ENCODE peak calls at places on chromosomes 1 and 21, in six cellular contexts. F, X, Q, G, J and A are unnamed samples.

GRCh38 chr1:99282536-99282935 is 18.2 kb downstream of the PLPPR4 start:
- DNase-seq in F (no peak), X (no peak), Q (no peak), G (no peak), J (no peak), A (no peak)

GRCh38 chr1:93681095-93681548 is 515 bp downstream of the BCAR3 start:
- DNase-seq in F (peak; percentile 37), X (no peak), Q (peak; percentile 29), G (no peak), J (no peak), A (no peak)

GRCh38 chr1:30354410-30354809 is 369.0 kb downstream of the MATN1 start:
- DNase-seq in F (no peak), X (no peak), Q (no peak), G (no peak), J (no peak), A (no peak)

GRCh38 chr1:219724440-219724839 is 111.5 kb upstream of the ZC3H11B start:
- DNase-seq in F (no peak), X (no peak), Q (no peak), G (no peak), J (no peak), A (no peak)

GRCh38 chr1:39470040-39470439 is 21.4 kb upstream of the BMP8A start:
- DNase-seq in F (no peak), X (no peak), Q (no peak), G (no peak), J (no peak), A (no peak)

GRCh38 chr1:234893725-234894630 is 234.7 kb downstream of the TOMM20 start:
- DNase-seq in F (peak; percentile 87), X (peak; percentile 49), Q (no peak), G (no peak), J (no peak), A (no peak)

GRCh38 chr1:165824269-165824643 is 3.2 kb upstream of the UCK2 start:
- DNase-seq in F (peak; percentile 60), X (no peak), Q (no peak), G (no peak), J (no peak), A (no peak)

GRCh38 chr1:3409737-3410434 is 44.6 kb upstream of the ARHGEF16 start:
- DNase-seq in F (peak; percentile 52), X (peak; percentile 56), Q (peak; percentile 39), G (no peak), J (no peak), A (no peak)

GRCh38 chr1:72357411-72357810 is 75.1 kb upstream of the NEGR1 start:
- DNase-seq in F (peak; percentile 81), X (peak; percentile 96), Q (no peak), G (no peak), J (no peak), A (no peak)

GRCh38 chr1:202656951-202657646 is 53.2 kb downstream of the SYT2 start:
- DNase-seq in F (peak; percentile 31), X (peak; percentile 61), Q (no peak), G (no peak), J (no peak), A (no peak)
- TF ChIP-seq CTCF in F (no peak), X (peak; percentile 26), Q (no peak), G (no peak), J (peak; percentile 19), A (no peak)

GRCh38 chr1:204529371-204529895 is 13.2 kb downstream of the MDM4 start:
- DNase-seq in F (no peak), X (no peak), Q (no peak), G (no peak), J (no peak), A (no peak)
- TF ChIP-seq CTCF in F (no peak), X (no peak), Q (no peak), G (no peak), J (no peak), A (no peak)

GRCh38 chr1:228150021-228150457 is 309 bp downstream of the GJC2 start:
- DNase-seq in F (no peak), X (no peak), Q (no peak), G (no peak), J (no peak), A (peak; percentile 12)

GRCh38 chr1:228151526-228151925 is 1.8 kb downstream of the GJC2 start:
- DNase-seq in F (no peak), X (no peak), Q (no peak), G (no peak), J (no peak), A (no peak)

GRCh38 chr1:228151170-228151513 is 1.4 kb downstream of the GJC2 start:
- DNase-seq in F (no peak), X (no peak), Q (no peak), G (no peak), J (no peak), A (no peak)

GRCh38 chr1:228149341-228150020 is at the start of gene GJC2:
- DNase-seq in F (peak; percentile 26), X (peak; percentile 71), Q (no peak), G (no peak), J (no peak), A (no peak)

DNA sequence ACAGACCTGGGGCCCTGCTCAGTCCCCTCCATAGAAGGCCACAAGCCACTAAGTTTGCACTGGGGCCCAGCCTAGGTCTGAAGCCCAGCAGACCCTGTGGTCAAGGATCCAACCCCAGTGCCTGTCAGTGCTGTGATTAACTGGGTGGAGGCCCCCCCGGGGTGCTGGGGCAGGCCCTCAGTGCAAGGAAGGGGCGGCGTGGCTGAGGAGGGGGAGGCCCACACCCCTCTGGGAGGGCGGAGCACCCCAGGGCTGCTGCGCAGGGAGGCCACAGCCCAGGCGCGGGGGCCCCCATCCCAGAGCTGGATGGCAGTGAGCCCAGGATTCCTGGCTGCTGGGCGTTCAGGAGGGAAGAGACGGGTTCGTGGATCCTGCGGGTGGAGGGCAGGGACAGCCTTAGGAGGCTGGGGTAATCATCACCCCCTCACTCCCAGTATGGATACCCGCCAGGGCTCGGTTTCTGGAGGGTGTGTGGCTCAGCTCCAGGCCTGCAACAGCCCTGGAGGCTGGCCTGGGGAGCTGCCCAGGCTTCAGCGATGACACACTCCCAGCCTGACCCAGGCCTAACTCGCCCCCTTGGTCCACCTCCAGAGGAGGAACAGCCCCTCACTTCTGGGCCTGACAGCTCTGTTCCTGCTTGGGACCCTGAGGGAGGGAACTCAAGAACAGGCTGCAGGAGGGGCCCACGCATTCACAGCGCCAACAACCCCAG is 884 bp downstream of the GJC2 start:
- DNase-seq in F (peak; percentile 55), X (peak; percentile 67), Q (peak; percentile 73), G (no peak), J (no peak), A (peak; percentile 14)
- TF ChIP-seq CTCF in F (no peak), X (no peak), Q (no peak), G (no peak), J (no peak), A (no peak)

GRCh38 chr21:46641656-46642055 is 6.2 kb downstream of the PRMT2 start:
- DNase-seq in F (no peak), X (peak; percentile 16), Q (no peak), G (no peak), J (no peak), A (no peak)

GRCh38 chr21:46637952-46638746 is 2.7 kb downstream of the PRMT2 start:
- DNase-seq in F (peak; percentile 9), X (peak; percentile 5), Q (no peak), G (no peak), J (no peak), A (no peak)

GRCh38 chr21:46636550-46637289 is 1.2 kb downstream of the PRMT2 start:
- DNase-seq in F (no peak), X (no peak), Q (no peak), G (no peak), J (no peak), A (no peak)

GRCh38 chr21:46636181-46636512 is 673 bp downstream of the PRMT2 start:
- DNase-seq in F (no peak), X (no peak), Q (no peak), G (no peak), J (no peak), A (no peak)

GRCh38 chr21:46639489-46640386 is 4.3 kb downstream of the PRMT2 start:
- DNase-seq in F (peak; percentile 58), X (peak; percentile 40), Q (no peak), G (no peak), J (no peak), A (no peak)
- TF ChIP-seq CTCF in F (peak; percentile 42), X (peak; percentile 40), Q (peak; percentile 31), G (peak; percentile 51), J (peak; percentile 39), A (no peak)

GRCh38 chr1:112674986-112675727 is 698 bp downstream of the MOV10 start:
- DNase-seq in F (peak; percentile 18), X (peak; percentile 17), Q (peak; percentile 61), G (peak; percentile 44), J (no peak), A (peak; percentile 55)
- TF ChIP-seq CTCF in F (no peak), X (no peak), Q (peak; percentile 18), G (no peak), J (no peak), A (no peak)